ENCODE peak calls at places on chromosome 1, in six cellular contexts. One of them, this sample, is unnamed.

GRCh38 chr1:66402194-66402593 is 131.8 kb upstream of the SGIP1 start:
- DNase-seq in activated naive CD4-positive, alpha-beta T cell: no peak
- DNase-seq in AG08396: no peak
- DNase-seq in posterior cingulate gyrus: peak; percentile 73
- DNase-seq in A549: no peak
- DNase-seq in CD8-positive, alpha-beta T cell: no peak
- DNase-seq in this sample: peak; percentile 30

GRCh38 chr1:999797-1000356 is at the start of gene HES4:
- DNase-seq in AG08396: peak; percentile 96
- DNase-seq in posterior cingulate gyrus: peak; percentile 95
- DNase-seq in activated naive CD4-positive, alpha-beta T cell: no peak
- DNase-seq in A549: peak; percentile 92
- DNase-seq in CD8-positive, alpha-beta T cell: no peak
- DNase-seq in this sample: peak; percentile 90

GRCh38 chr1:56394298-56394697 is 185.1 kb downstream of the PLPP3 start:
- DNase-seq in A549: no peak
- DNase-seq in AG08396: no peak
- DNase-seq in CD8-positive, alpha-beta T cell: no peak
- DNase-seq in posterior cingulate gyrus: no peak
- DNase-seq in activated naive CD4-positive, alpha-beta T cell: no peak
- DNase-seq in this sample: no peak

GRCh38 chr1:147515046-147515869 is 26.0 kb upstream of the BCL9 start:
- DNase-seq in AG08396: no peak
- DNase-seq in posterior cingulate gyrus: no peak
- DNase-seq in CD8-positive, alpha-beta T cell: no peak
- DNase-seq in A549: peak; percentile 72
- DNase-seq in activated naive CD4-positive, alpha-beta T cell: no peak
- DNase-seq in this sample: no peak

GRCh38 chr1:218498061-218498938 is 153.2 kb downstream of the TGFB2 start:
- DNase-seq in AG08396: peak; percentile 28
- DNase-seq in A549: peak; percentile 92
- DNase-seq in posterior cingulate gyrus: no peak
- DNase-seq in CD8-positive, alpha-beta T cell: no peak
- DNase-seq in activated naive CD4-positive, alpha-beta T cell: no peak
- DNase-seq in this sample: no peak

GRCh38 chr1:208550978-208551377 is 306.8 kb upstream of the PLXNA2 start:
- DNase-seq in AG08396: no peak
- DNase-seq in posterior cingulate gyrus: no peak
- DNase-seq in A549: no peak
- DNase-seq in activated naive CD4-positive, alpha-beta T cell: no peak
- DNase-seq in CD8-positive, alpha-beta T cell: no peak
- DNase-seq in this sample: no peak

GRCh38 chr1:225879521-225880209 is 2.5 kb downstream of the TMEM63A start:
- DNase-seq in activated naive CD4-positive, alpha-beta T cell: no peak
- DNase-seq in AG08396: no peak
- DNase-seq in A549: no peak
- DNase-seq in CD8-positive, alpha-beta T cell: no peak
- DNase-seq in posterior cingulate gyrus: no peak
- DNase-seq in this sample: peak; percentile 82

GRCh38 chr1:69737527-69738176 is 169.9 kb downstream of the LRRC7 start:
- DNase-seq in AG08396: peak; percentile 34
- DNase-seq in activated naive CD4-positive, alpha-beta T cell: no peak
- DNase-seq in A549: peak; percentile 64
- DNase-seq in posterior cingulate gyrus: no peak
- DNase-seq in CD8-positive, alpha-beta T cell: no peak
- DNase-seq in this sample: no peak

GRCh38 chr1:38003261-38004250 is 1.8 kb downstream of the FHL3 start:
- DNase-seq in activated naive CD4-positive, alpha-beta T cell: no peak
- DNase-seq in AG08396: no peak
- DNase-seq in A549: no peak
- DNase-seq in CD8-positive, alpha-beta T cell: no peak
- DNase-seq in posterior cingulate gyrus: no peak
- DNase-seq in this sample: no peak

GRCh38 chr1:24955161-24955560 is 25.1 kb upstream of the RUNX3 start:
- DNase-seq in A549: no peak
- DNase-seq in CD8-positive, alpha-beta T cell: peak; percentile 56
- DNase-seq in activated naive CD4-positive, alpha-beta T cell: no peak
- DNase-seq in posterior cingulate gyrus: no peak
- DNase-seq in AG08396: no peak
- DNase-seq in this sample: no peak

GRCh38 chr1:8873506-8874229 is 4.8 kb downstream of the ENO1 start:
- DNase-seq in CD8-positive, alpha-beta T cell: peak; percentile 68
- DNase-seq in activated naive CD4-positive, alpha-beta T cell: no peak
- DNase-seq in A549: peak; percentile 93
- DNase-seq in AG08396: peak; percentile 91
- DNase-seq in posterior cingulate gyrus: peak; percentile 92
- DNase-seq in this sample: peak; percentile 83

GRCh38 chr1:35269190-35269988 is 880 bp downstream of the ZMYM4 start:
- DNase-seq in activated naive CD4-positive, alpha-beta T cell: no peak
- DNase-seq in posterior cingulate gyrus: no peak
- DNase-seq in CD8-positive, alpha-beta T cell: no peak
- DNase-seq in AG08396: no peak
- DNase-seq in A549: no peak
- DNase-seq in this sample: no peak

GRCh38 chr1:51519857-51520699 is 1.0 kb upstream of the EPS15 start:
- DNase-seq in posterior cingulate gyrus: no peak
- DNase-seq in CD8-positive, alpha-beta T cell: no peak
- DNase-seq in A549: no peak
- DNase-seq in AG08396: peak; percentile 12
- DNase-seq in activated naive CD4-positive, alpha-beta T cell: no peak
- DNase-seq in this sample: no peak

GRCh38 chr1:99758073-99758511 is 8.3 kb downstream of the FRRS1 start:
- DNase-seq in posterior cingulate gyrus: no peak
- DNase-seq in AG08396: no peak
- DNase-seq in A549: no peak
- DNase-seq in activated naive CD4-positive, alpha-beta T cell: no peak
- DNase-seq in CD8-positive, alpha-beta T cell: no peak
- DNase-seq in this sample: no peak

GRCh38 chr1:199843856-199844255 is 183.7 kb upstream of the NR5A2 start:
- DNase-seq in A549: peak; percentile 19
- DNase-seq in posterior cingulate gyrus: no peak
- DNase-seq in activated naive CD4-positive, alpha-beta T cell: no peak
- DNase-seq in CD8-positive, alpha-beta T cell: no peak
- DNase-seq in AG08396: no peak
- DNase-seq in this sample: no peak

GRCh38 chr1:178768423-178768822 is 43.4 kb downstream of the RALGPS2 start:
- DNase-seq in CD8-positive, alpha-beta T cell: no peak
- DNase-seq in activated naive CD4-positive, alpha-beta T cell: no peak
- DNase-seq in AG08396: peak; percentile 16
- DNase-seq in posterior cingulate gyrus: no peak
- DNase-seq in A549: peak; percentile 32
- DNase-seq in this sample: peak; percentile 10

GRCh38 chr1:205355054-205355453 is 1.7 kb downstream of the KLHDC8A start:
- DNase-seq in CD8-positive, alpha-beta T cell: no peak
- DNase-seq in A549: peak; percentile 51
- DNase-seq in posterior cingulate gyrus: no peak
- DNase-seq in AG08396: no peak
- DNase-seq in activated naive CD4-positive, alpha-beta T cell: no peak
- DNase-seq in this sample: peak; percentile 30

GRCh38 chr1:94254073-94254810 is 16.9 kb upstream of the ARHGAP29 start:
- DNase-seq in A549: no peak
- DNase-seq in AG08396: no peak
- DNase-seq in CD8-positive, alpha-beta T cell: no peak
- DNase-seq in activated naive CD4-positive, alpha-beta T cell: no peak
- DNase-seq in posterior cingulate gyrus: no peak
- DNase-seq in this sample: no peak

GRCh38 chr1:154434346-154435075 is 29.4 kb downstream of the IL6R start:
- DNase-seq in posterior cingulate gyrus: no peak
- DNase-seq in CD8-positive, alpha-beta T cell: no peak
- DNase-seq in activated naive CD4-positive, alpha-beta T cell: no peak
- DNase-seq in A549: no peak
- DNase-seq in AG08396: no peak
- DNase-seq in this sample: peak; percentile 75

GRCh38 chr1:197510691-197511378 is 242.8 kb downstream of the CRB1 start:
- DNase-seq in AG08396: no peak
- DNase-seq in CD8-positive, alpha-beta T cell: no peak
- DNase-seq in activated naive CD4-positive, alpha-beta T cell: no peak
- DNase-seq in A549: no peak
- DNase-seq in posterior cingulate gyrus: no peak
- DNase-seq in this sample: no peak

GRCh38 chr1:183589836-183590224 is 429 bp downstream of the NCF2 start:
- DNase-seq in AG08396: no peak
- DNase-seq in posterior cingulate gyrus: no peak
- DNase-seq in activated naive CD4-positive, alpha-beta T cell: no peak
- DNase-seq in CD8-positive, alpha-beta T cell: no peak
- DNase-seq in A549: no peak
- DNase-seq in this sample: no peak

GRCh38 chr1:39683591-39684312 is 7.5 kb downstream of the HPCAL4 start:
- DNase-seq in CD8-positive, alpha-beta T cell: peak; percentile 43
- DNase-seq in AG08396: no peak
- DNase-seq in posterior cingulate gyrus: no peak
- DNase-seq in A549: no peak
- DNase-seq in activated naive CD4-positive, alpha-beta T cell: no peak
- DNase-seq in this sample: no peak

GRCh38 chr1:109257682-109258421 is 8.5 kb downstream of the CELSR2 start:
- DNase-seq in AG08396: no peak
- DNase-seq in activated naive CD4-positive, alpha-beta T cell: no peak
- DNase-seq in posterior cingulate gyrus: peak; percentile 62
- DNase-seq in A549: no peak
- DNase-seq in CD8-positive, alpha-beta T cell: no peak
- DNase-seq in this sample: no peak

GRCh38 chr1:177310326-177310725 is 139.6 kb downstream of the BRINP2 start:
- DNase-seq in activated naive CD4-positive, alpha-beta T cell: no peak
- DNase-seq in A549: no peak
- DNase-seq in posterior cingulate gyrus: no peak
- DNase-seq in AG08396: no peak
- DNase-seq in CD8-positive, alpha-beta T cell: no peak
- DNase-seq in this sample: peak; percentile 70

GRCh38 chr1:231828182-231828920 is 201.8 kb downstream of the DISC1 start:
- DNase-seq in AG08396: peak; percentile 56
- DNase-seq in activated naive CD4-positive, alpha-beta T cell: no peak
- DNase-seq in A549: peak; percentile 92
- DNase-seq in CD8-positive, alpha-beta T cell: no peak
- DNase-seq in posterior cingulate gyrus: no peak
- DNase-seq in this sample: no peak

GRCh38 chr1:158830074-158830677 is 975 bp upstream of the MNDA start:
- DNase-seq in AG08396: no peak
- DNase-seq in posterior cingulate gyrus: no peak
- DNase-seq in A549: no peak
- DNase-seq in activated naive CD4-positive, alpha-beta T cell: no peak
- DNase-seq in CD8-positive, alpha-beta T cell: no peak
- DNase-seq in this sample: no peak

This sample was measured in head of caudate nucleus.